ENCODE peak calls at places on chromosomes 3 and 15, in six cellular contexts. One of them, this sample, is unnamed.

GRCh38 chr3:160355826-160356225 is 43.2 kb downstream of the IFT80 start:
- DNase-seq in H9: no peak
- DNase-seq in IMR-90: no peak
- DNase-seq in mesendoderm: no peak
- DNase-seq in mesenchymal stem cell: no peak
- DNase-seq in H1: no peak
- DNase-seq in this sample: no peak

GRCh38 chr3:73432021-73432722 is 192.6 kb downstream of the PDZRN3 start:
- DNase-seq in H9: no peak
- DNase-seq in IMR-90: peak; percentile 54
- DNase-seq in mesendoderm: peak; percentile 69
- DNase-seq in mesenchymal stem cell: peak; percentile 48
- DNase-seq in H1: no peak
- DNase-seq in this sample: peak; percentile 38

GRCh38 chr15:79378394-79379158 is 53.6 kb upstream of the MINAR1 start:
- DNase-seq in H9: no peak
- DNase-seq in IMR-90: peak; percentile 17
- DNase-seq in mesendoderm: no peak
- DNase-seq in mesenchymal stem cell: no peak
- DNase-seq in H1: no peak
- DNase-seq in this sample: no peak

GRCh38 chr15:79834496-79834895 is 62.3 kb downstream of the MTHFS start:
- DNase-seq in H9: no peak
- DNase-seq in IMR-90: no peak
- DNase-seq in mesendoderm: no peak
- DNase-seq in mesenchymal stem cell: no peak
- DNase-seq in H1: no peak
- DNase-seq in this sample: no peak

GRCh38 chr15:49492834-49493233 is 69.8 kb downstream of the FGF7 start:
- DNase-seq in H9: no peak
- DNase-seq in IMR-90: peak; percentile 90
- DNase-seq in mesendoderm: no peak
- DNase-seq in mesenchymal stem cell: peak; percentile 83
- DNase-seq in H1: no peak
- DNase-seq in this sample: no peak

GRCh38 chr3:191484461-191484860 is 23.5 kb downstream of the PYDC2 start:
- DNase-seq in H9: no peak
- DNase-seq in IMR-90: no peak
- DNase-seq in mesendoderm: no peak
- DNase-seq in mesenchymal stem cell: no peak
- DNase-seq in H1: no peak
- DNase-seq in this sample: no peak

GRCh38 chr15:89323825-89324224 is 10.8 kb downstream of the POLG start:
- DNase-seq in H9: no peak
- DNase-seq in IMR-90: no peak
- DNase-seq in mesendoderm: no peak
- DNase-seq in mesenchymal stem cell: no peak
- DNase-seq in H1: no peak
- DNase-seq in this sample: no peak

GRCh38 chr15:52480990-52481389 is 47.7 kb downstream of the MYO5A start:
- DNase-seq in H9: no peak
- DNase-seq in IMR-90: no peak
- DNase-seq in mesendoderm: no peak
- DNase-seq in mesenchymal stem cell: no peak
- DNase-seq in H1: no peak
- DNase-seq in this sample: no peak

GRCh38 chr15:45630958-45631691 is 3.7 kb upstream of the SQOR start:
- DNase-seq in H9: no peak
- DNase-seq in IMR-90: peak; percentile 94
- DNase-seq in mesendoderm: peak; percentile 22
- DNase-seq in mesenchymal stem cell: peak; percentile 68
- DNase-seq in H1: no peak
- DNase-seq in this sample: no peak

GRCh38 chr3:152230367-152230766 is 38.4 kb upstream of the MBNL1 start:
- DNase-seq in H9: no peak
- DNase-seq in IMR-90: no peak
- DNase-seq in mesendoderm: no peak
- DNase-seq in mesenchymal stem cell: no peak
- DNase-seq in H1: no peak
- DNase-seq in this sample: no peak

GRCh38 chr15:82018201-82018600 is 27.6 kb downstream of the MEX3B start:
- DNase-seq in H9: no peak
- DNase-seq in IMR-90: no peak
- DNase-seq in mesendoderm: no peak
- DNase-seq in mesenchymal stem cell: no peak
- DNase-seq in H1: no peak
- DNase-seq in this sample: no peak

GRCh38 chr15:62649793-62650420 is 392.6 kb upstream of the TPM1 start:
- DNase-seq in H9: no peak
- DNase-seq in IMR-90: peak; percentile 58
- DNase-seq in mesendoderm: no peak
- DNase-seq in mesenchymal stem cell: no peak
- DNase-seq in H1: no peak
- DNase-seq in this sample: no peak

GRCh38 chr15:98051734-98052133 is 91.2 kb downstream of the ARRDC4 start:
- DNase-seq in H9: no peak
- DNase-seq in IMR-90: no peak
- DNase-seq in mesendoderm: no peak
- DNase-seq in mesenchymal stem cell: no peak
- DNase-seq in H1: no peak
- DNase-seq in this sample: no peak

GRCh38 chr3:167705840-167706239 is 28.9 kb downstream of the PDCD10 start:
- DNase-seq in H9: no peak
- DNase-seq in IMR-90: peak; percentile 56
- DNase-seq in mesendoderm: no peak
- DNase-seq in mesenchymal stem cell: peak; percentile 55
- DNase-seq in H1: no peak
- DNase-seq in this sample: no peak

GRCh38 chr15:73786518-73786917 is 33.4 kb upstream of the INSYN1 start:
- DNase-seq in H9: peak; percentile 82
- DNase-seq in IMR-90: no peak
- DNase-seq in mesendoderm: no peak
- DNase-seq in mesenchymal stem cell: no peak
- DNase-seq in H1: peak; percentile 56
- DNase-seq in this sample: no peak

GRCh38 chr3:150061288-150062018 is 90.8 kb upstream of the PFN2 start:
- DNase-seq in H9: no peak
- DNase-seq in IMR-90: no peak
- DNase-seq in mesendoderm: no peak
- DNase-seq in mesenchymal stem cell: no peak
- DNase-seq in H1: no peak
- DNase-seq in this sample: no peak
- H2BK120ac ChIP-seq in H9: no peak overlapping the region
- H2BK120ac ChIP-seq in IMR-90: no peak overlapping the region
- H2BK120ac ChIP-seq in mesendoderm: no peak overlapping the region
- H2BK120ac ChIP-seq in mesenchymal stem cell: no peak overlapping the region
- H2BK120ac ChIP-seq in H1: no peak overlapping the region
- H2BK120ac ChIP-seq in this sample: no peak overlapping the region

DNA sequence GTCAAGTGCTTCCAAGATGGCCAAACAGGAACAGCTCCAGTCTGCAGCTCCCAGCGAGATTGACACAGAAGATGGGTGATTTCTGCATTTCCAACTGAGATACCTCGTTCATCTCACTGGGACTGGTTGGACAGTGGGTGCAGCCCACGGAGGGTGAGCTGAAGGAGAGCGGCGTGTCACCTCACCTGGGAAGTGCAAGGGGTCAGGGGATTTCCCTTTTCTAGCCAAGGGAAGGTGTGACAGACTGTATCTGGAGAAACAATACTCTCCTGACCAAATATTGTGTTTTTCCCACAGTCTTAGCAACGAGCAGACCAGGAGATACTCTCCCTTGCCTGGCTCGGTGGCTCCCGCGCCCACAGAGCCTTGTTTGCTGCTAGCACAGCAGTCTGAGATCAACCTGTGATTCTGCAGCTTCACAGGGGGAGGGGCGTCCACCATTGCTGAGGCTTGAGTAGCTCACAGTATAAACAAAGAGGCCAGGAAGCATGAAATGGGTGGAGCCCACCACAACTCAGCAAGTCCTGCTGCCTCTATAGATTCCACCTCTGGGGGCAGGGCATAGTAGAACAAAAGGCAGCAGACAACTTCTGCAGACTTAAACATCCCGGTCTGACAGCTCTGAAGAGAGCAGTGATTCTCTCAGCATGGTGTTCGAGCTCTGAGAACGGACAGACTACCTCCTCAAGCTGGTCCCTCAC is 293.5 kb upstream of the SUCLG2 start:
- DNase-seq in H9: peak; percentile 91
- DNase-seq in IMR-90: no peak
- DNase-seq in mesendoderm: peak; percentile 89
- DNase-seq in mesenchymal stem cell: peak; percentile 15
- DNase-seq in H1: peak; percentile 23
- DNase-seq in this sample: peak; percentile 1
- H2BK15ac ChIP-seq in H9: no peak overlapping the region
- H2BK15ac ChIP-seq in IMR-90: no peak overlapping the region
- H2BK15ac ChIP-seq in mesendoderm: no peak overlapping the region
- H2BK15ac ChIP-seq in mesenchymal stem cell: no peak overlapping the region
- H2BK15ac ChIP-seq in H1: no peak overlapping the region
- H2BK15ac ChIP-seq in this sample: no peak overlapping the region

GRCh38 chr3:111538687-111539086 is 3.3 kb upstream of the CD96 start:
- DNase-seq in H9: no peak
- DNase-seq in IMR-90: peak; percentile 72
- DNase-seq in mesendoderm: no peak
- DNase-seq in mesenchymal stem cell: peak; percentile 89
- DNase-seq in H1: no peak
- DNase-seq in this sample: no peak
- H2AK5ac ChIP-seq in H9: no peak overlapping the region
- H2AK5ac ChIP-seq in IMR-90: peak overlapping the region; percentile 23
- H2AK5ac ChIP-seq in mesendoderm: no peak overlapping the region
- H2AK5ac ChIP-seq in mesenchymal stem cell: peak overlapping the region; percentile 97
- H2AK5ac ChIP-seq in H1: no peak overlapping the region
- H2AK5ac ChIP-seq in this sample: no peak overlapping the region

DNA sequence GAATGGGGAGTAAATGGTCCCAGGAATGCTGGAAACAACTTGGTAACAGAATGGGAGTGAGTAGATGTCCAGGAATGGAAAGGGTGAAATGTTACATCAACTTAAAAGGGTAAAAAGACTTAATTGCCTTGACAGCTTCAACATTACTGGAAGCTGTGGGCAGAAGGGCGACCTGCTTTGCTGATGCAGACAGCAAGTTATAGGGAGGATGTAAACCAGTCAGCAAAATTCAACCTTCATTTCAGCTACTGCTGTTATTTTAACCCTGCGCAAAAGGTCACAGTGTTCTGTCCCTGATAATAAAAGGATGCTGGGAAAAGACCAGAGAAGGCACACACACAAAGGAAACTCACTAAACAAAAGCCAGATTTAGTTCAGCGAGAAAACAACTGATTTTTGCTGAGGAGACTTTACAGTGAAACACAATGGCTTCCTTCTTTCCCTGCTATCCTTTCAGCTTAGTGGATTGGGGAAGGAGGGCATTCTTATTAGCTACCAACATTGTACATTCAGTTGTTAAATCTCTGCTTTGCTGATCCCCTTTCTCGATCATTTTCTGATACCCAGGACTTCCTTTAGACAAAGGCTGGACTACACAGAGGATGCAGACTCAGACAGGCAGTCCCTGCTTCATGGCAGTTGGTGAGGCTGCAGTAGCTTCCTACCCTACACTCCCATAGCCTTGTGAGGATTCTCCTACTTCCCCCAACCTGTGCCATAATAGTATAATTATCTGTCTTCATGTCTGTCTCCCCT is 62.0 kb downstream of the P3H2 start:
- DNase-seq in H9: no peak
- DNase-seq in IMR-90: peak; percentile 49
- DNase-seq in mesendoderm: no peak
- DNase-seq in mesenchymal stem cell: peak; percentile 73
- DNase-seq in H1: no peak
- DNase-seq in this sample: no peak
- H2BK120ac ChIP-seq in H9: no peak overlapping the region
- H2BK120ac ChIP-seq in IMR-90: peak overlapping the region; percentile 56
- H2BK120ac ChIP-seq in mesendoderm: no peak overlapping the region
- H2BK120ac ChIP-seq in mesenchymal stem cell: peak overlapping the region; percentile 5
- H2BK120ac ChIP-seq in H1: no peak overlapping the region
- H2BK120ac ChIP-seq in this sample: no peak overlapping the region

GRCh38 chr3:16697437-16698258 is 92.4 kb upstream of the DAZL start:
- DNase-seq in H9: no peak
- DNase-seq in IMR-90: peak; percentile 1
- DNase-seq in mesendoderm: peak; percentile 30
- DNase-seq in mesenchymal stem cell: peak; percentile 24
- DNase-seq in H1: no peak
- DNase-seq in this sample: no peak
- H2BK15ac ChIP-seq in H9: no peak overlapping the region
- H2BK15ac ChIP-seq in IMR-90: no peak overlapping the region
- H2BK15ac ChIP-seq in mesendoderm: no peak overlapping the region
- H2BK15ac ChIP-seq in mesenchymal stem cell: no peak overlapping the region
- H2BK15ac ChIP-seq in H1: peak overlapping the region; percentile 50
- H2BK15ac ChIP-seq in this sample: no peak overlapping the region

DNA sequence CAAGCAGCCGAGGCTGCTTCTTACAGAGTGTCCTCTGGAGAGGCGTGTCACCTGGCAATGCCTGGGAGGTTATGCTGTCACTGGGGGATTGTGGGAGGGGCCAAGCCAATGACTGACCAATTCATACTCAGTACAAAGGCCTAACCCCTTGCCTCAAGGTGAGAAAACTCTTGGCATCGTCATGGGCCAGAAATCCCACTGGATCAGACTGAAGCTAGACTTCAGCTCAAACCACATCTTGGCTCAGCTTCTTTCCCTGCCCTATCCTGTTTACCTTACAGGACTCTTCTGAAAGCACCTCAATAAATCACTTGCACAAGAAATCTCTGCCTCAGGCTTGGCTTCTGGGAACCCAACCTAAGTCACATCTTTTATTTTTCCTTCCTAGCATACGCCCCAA is 9.5 kb downstream of the ANAPC13 start:
- DNase-seq in H9: no peak
- DNase-seq in IMR-90: peak; percentile 68
- DNase-seq in mesendoderm: peak; percentile 38
- DNase-seq in mesenchymal stem cell: peak; percentile 47
- DNase-seq in H1: no peak
- DNase-seq in this sample: no peak
- H2AK5ac ChIP-seq in H9: no peak overlapping the region
- H2AK5ac ChIP-seq in IMR-90: peak overlapping the region; percentile 83
- H2AK5ac ChIP-seq in mesendoderm: no peak overlapping the region
- H2AK5ac ChIP-seq in mesenchymal stem cell: no peak overlapping the region
- H2AK5ac ChIP-seq in H1: no peak overlapping the region
- H2AK5ac ChIP-seq in this sample: no peak overlapping the region

GRCh38 chr3:15858547-15859506 is 61.0 kb upstream of the ANKRD28 start:
- DNase-seq in H9: peak; percentile 77
- DNase-seq in IMR-90: no peak
- DNase-seq in mesendoderm: peak; percentile 77
- DNase-seq in mesenchymal stem cell: peak; percentile 4
- DNase-seq in H1: no peak
- DNase-seq in this sample: peak; percentile 30
- H2BK120ac ChIP-seq in H9: no peak overlapping the region
- H2BK120ac ChIP-seq in IMR-90: no peak overlapping the region
- H2BK120ac ChIP-seq in mesendoderm: no peak overlapping the region
- H2BK120ac ChIP-seq in mesenchymal stem cell: peak overlapping the region; percentile 61
- H2BK120ac ChIP-seq in H1: no peak overlapping the region
- H2BK120ac ChIP-seq in this sample: peak overlapping the region; percentile 47